ENCODE peak calls at places on chromosomes 12 and 14, in five cellular contexts. One of them, this sample, is unnamed.

GRCh38 chr12:110436231-110436630 is 13.9 kb downstream of the ARPC3 start:
- DNase-seq in central memory CD4-positive, alpha-beta T cell: no peak
- DNase-seq in iris pigment epithelial cell: peak
- DNase-seq in CD4-positive, alpha-beta memory T cell: no peak
- DNase-seq in A549: no peak
- DNase-seq in this sample: no peak

GRCh38 chr14:62253931-62254330 is 491.7 kb downstream of the SNAPC1 start:
- DNase-seq in central memory CD4-positive, alpha-beta T cell: no peak
- DNase-seq in iris pigment epithelial cell: no peak
- DNase-seq in CD4-positive, alpha-beta memory T cell: no peak
- DNase-seq in A549: no peak
- DNase-seq in this sample: no peak

GRCh38 chr14:87049886-87050820 is 942.8 kb downstream of the GALC start:
- DNase-seq in central memory CD4-positive, alpha-beta T cell: no peak
- DNase-seq in iris pigment epithelial cell: peak
- DNase-seq in CD4-positive, alpha-beta memory T cell: no peak
- DNase-seq in A549: peak
- DNase-seq in this sample: peak

GRCh38 chr12:6890789-6891624 is 13.6 kb upstream of the LRRC23 start:
- DNase-seq in central memory CD4-positive, alpha-beta T cell: peak
- DNase-seq in iris pigment epithelial cell: peak
- DNase-seq in CD4-positive, alpha-beta memory T cell: peak
- DNase-seq in A549: peak
- DNase-seq in this sample: peak

GRCh38 chr12:51678086-51678724 is 87.2 kb downstream of the SCN8A start:
- DNase-seq in central memory CD4-positive, alpha-beta T cell: no peak
- DNase-seq in iris pigment epithelial cell: peak
- DNase-seq in CD4-positive, alpha-beta memory T cell: peak
- DNase-seq in A549: peak
- DNase-seq in this sample: peak

GRCh38 chr12:93323625-93324165 is 54.0 kb upstream of the NUDT4 start:
- DNase-seq in central memory CD4-positive, alpha-beta T cell: no peak
- DNase-seq in iris pigment epithelial cell: peak
- DNase-seq in CD4-positive, alpha-beta memory T cell: no peak
- DNase-seq in A549: no peak
- DNase-seq in this sample: no peak

GRCh38 chr12:127381043-127381668 is 885.8 kb upstream of the TMEM132C start:
- DNase-seq in central memory CD4-positive, alpha-beta T cell: no peak
- DNase-seq in iris pigment epithelial cell: peak
- DNase-seq in CD4-positive, alpha-beta memory T cell: peak
- DNase-seq in A549: peak
- DNase-seq in this sample: peak

GRCh38 chr12:8544295-8544694 is 3.6 kb upstream of the CLEC4E start:
- DNase-seq in central memory CD4-positive, alpha-beta T cell: peak
- DNase-seq in iris pigment epithelial cell: peak
- DNase-seq in CD4-positive, alpha-beta memory T cell: peak
- DNase-seq in A549: peak
- DNase-seq in this sample: peak

GRCh38 chr14:77926942-77927341 is 127.0 kb downstream of the ADCK1 start:
- DNase-seq in central memory CD4-positive, alpha-beta T cell: no peak
- DNase-seq in iris pigment epithelial cell: no peak
- DNase-seq in CD4-positive, alpha-beta memory T cell: no peak
- DNase-seq in A549: no peak
- DNase-seq in this sample: no peak

GRCh38 chr12:43722621-43723020 is 36.0 kb downstream of the PUS7L start:
- DNase-seq in central memory CD4-positive, alpha-beta T cell: no peak
- DNase-seq in iris pigment epithelial cell: no peak
- DNase-seq in CD4-positive, alpha-beta memory T cell: no peak
- DNase-seq in A549: no peak
- DNase-seq in this sample: no peak

GRCh38 chr12:65232490-65233077 is 45.9 kb upstream of the MSRB3 start:
- DNase-seq in central memory CD4-positive, alpha-beta T cell: peak
- DNase-seq in iris pigment epithelial cell: peak
- DNase-seq in CD4-positive, alpha-beta memory T cell: peak
- DNase-seq in A549: peak
- DNase-seq in this sample: no peak

GRCh38 chr14:21087294-21088091 is 11.0 kb downstream of the ZNF219 start:
- DNase-seq in central memory CD4-positive, alpha-beta T cell: peak
- DNase-seq in iris pigment epithelial cell: peak
- DNase-seq in CD4-positive, alpha-beta memory T cell: peak
- DNase-seq in A549: peak
- DNase-seq in this sample: peak

GRCh38 chr14:37583358-37584210 is 11.5 kb downstream of the FOXA1 start:
- DNase-seq in central memory CD4-positive, alpha-beta T cell: no peak
- DNase-seq in iris pigment epithelial cell: no peak
- DNase-seq in CD4-positive, alpha-beta memory T cell: no peak
- DNase-seq in A549: peak
- DNase-seq in this sample: no peak

GRCh38 chr12:132064641-132065040 is 79.5 kb downstream of the DDX51 start:
- DNase-seq in central memory CD4-positive, alpha-beta T cell: no peak
- DNase-seq in iris pigment epithelial cell: no peak
- DNase-seq in CD4-positive, alpha-beta memory T cell: no peak
- DNase-seq in A549: no peak
- DNase-seq in this sample: no peak

GRCh38 chr14:100554082-100554677 is 33.0 kb downstream of the BEGAIN start:
- DNase-seq in central memory CD4-positive, alpha-beta T cell: no peak
- DNase-seq in iris pigment epithelial cell: no peak
- DNase-seq in CD4-positive, alpha-beta memory T cell: no peak
- DNase-seq in A549: peak
- DNase-seq in this sample: no peak

This sample was measured in islet precursor cell.